ENCODE peak calls at places on chromosomes 5 and 9, in nine cellular contexts. V, S, M, Z, L, W, F, N and O are unnamed samples.

GRCh38 chr9:91071185-91071990 is 269.8 kb downstream of the SYK start:
- DNase-seq in M (peak; percentile 85), W (peak; percentile 90), L (peak; percentile 70), N (no peak), S (no peak), V (no peak), F (no peak), Z (no peak), O (peak; percentile 65)

GRCh38 chr5:6449465-6450158 is 953 bp downstream of the UBE2QL1 start:
- DNase-seq in M (no peak), L (no peak), F (no peak), V (no peak), Z (no peak), N (no peak), S (no peak), W (no peak), O (no peak)

GRCh38 chr5:150173154-150173553 is 6.6 kb downstream of the CDX1 start:
- DNase-seq in M (no peak), V (no peak), L (no peak), Z (no peak), F (no peak), N (no peak), W (no peak), S (no peak), O (no peak)

GRCh38 chr5:112113565-112113964 is 305.5 kb downstream of the EPB41L4A start:
- DNase-seq in V (no peak), L (no peak), F (no peak), M (no peak), W (no peak), N (no peak), S (no peak), Z (no peak), O (no peak)

GRCh38 chr5:36751881-36752280 is 124.7 kb upstream of the NIPBL start:
- DNase-seq in W (no peak), F (no peak), M (no peak), Z (no peak), V (no peak), S (no peak), N (no peak), L (no peak), O (no peak)

GRCh38 chr9:38622083-38622674 is 1.8 kb upstream of the ANKRD18A start:
- DNase-seq in M (peak; percentile 17), S (no peak), L (peak; percentile 6), N (no peak), V (no peak), Z (no peak), W (no peak), F (peak; percentile 45), O (peak; percentile 57)

GRCh38 chr9:133210609-133211008 is 1.6 kb upstream of the OBP2B start:
- DNase-seq in F (no peak), W (no peak), S (no peak), N (no peak), Z (no peak), M (no peak), L (no peak), V (no peak), O (no peak)

GRCh38 chr9:105842023-105842644 is 147.8 kb downstream of the TMEM38B start:
- DNase-seq in Z (peak; percentile 20), S (no peak), W (peak; percentile 67), F (peak; percentile 17), N (no peak), L (peak; percentile 23), M (peak; percentile 61), V (no peak), O (peak; percentile 65)

GRCh38 chr5:154291917-154292316 is 101.4 kb downstream of the GALNT10 start:
- DNase-seq in Z (no peak), V (no peak), S (no peak), N (no peak), M (no peak), F (no peak), W (no peak), L (no peak), O (no peak)

GRCh38 chr5:170429014-170429413 is 39.8 kb upstream of the KCNMB1 start:
- DNase-seq in N (no peak), W (peak; percentile 44), Z (no peak), F (no peak), V (no peak), S (no peak), M (no peak), L (no peak), O (no peak)